ENCODE peak calls at places on chromosomes 2 and 18, in nine cellular contexts. C, A, W, L, T, G, P, X and M are unnamed samples. For H3K9me3, the result is how much of the 10 kb centered on the place peaks cover.

GRCh38 chr2:162074937-162075688 is 1.1 kb upstream of the DPP4 start:
- DNase-seq in C (no peak), A (no peak), W (peak), L (no peak), T (no peak), G (no peak), P (no peak), X (no peak), M (no peak)

GRCh38 chr18:62937065-62937464 is 221.7 kb downstream of the PHLPP1 start:
- DNase-seq in C (no peak), A (no peak), W (no peak), L (no peak), T (peak), G (no peak), P (no peak), X (no peak), M (no peak)

GRCh38 chr2:37610638-37611289 is 60.7 kb downstream of the CDC42EP3 start:
- DNase-seq in C (no peak), A (no peak), W (no peak), L (no peak), T (peak), G (no peak), P (no peak), X (no peak), M (no peak)

GRCh38 chr2:120736202-120736954 is 710 bp downstream of the GLI2 start:
- DNase-seq in C (no peak), A (peak), W (no peak), L (no peak), T (no peak), G (no peak), P (no peak), X (peak), M (peak)

GRCh38 chr18:31508781-31509180 is 10.8 kb downstream of the DSG2 start:
- DNase-seq in C (no peak), A (no peak), W (no peak), L (no peak), T (no peak), G (no peak), P (no peak), X (no peak), M (no peak)

GRCh38 chr18:36388310-36388709 is 90.8 kb downstream of the FHOD3 start:
- DNase-seq in C (no peak), A (no peak), W (no peak), L (no peak), T (no peak), G (no peak), P (no peak), X (no peak), M (no peak)

GRCh38 chr18:44080054-44080453 is 600.6 kb upstream of the SETBP1 start:
- DNase-seq in C (no peak), A (no peak), W (no peak), L (no peak), T (peak), G (no peak), P (no peak), X (no peak), M (no peak)

GRCh38 chr2:9278439-9278838 is 71.8 kb downstream of the ASAP2 start:
- DNase-seq in C (no peak), A (no peak), W (no peak), L (no peak), T (no peak), G (no peak), P (no peak), X (no peak), M (no peak)

GRCh38 chr18:47968721-47969120 is 38.3 kb upstream of the SMAD2 start:
- DNase-seq in C (no peak), A (no peak), W (no peak), L (no peak), T (peak), G (no peak), P (no peak), X (peak), M (no peak)

GRCh38 chr2:239310401-239311061 is 90.3 kb downstream of the HDAC4 start:
- DNase-seq in C (no peak), A (no peak), W (no peak), L (peak), T (no peak), G (no peak), P (no peak), X (no peak), M (no peak)

GRCh38 chr18:75687626-75688025 is 260.1 kb upstream of the SMIM21 start:
- DNase-seq in C (no peak), A (no peak), W (no peak), L (no peak), T (no peak), G (no peak), P (no peak), X (no peak), M (no peak)

GRCh38 chr2:235165631-235166030 is 213.8 kb downstream of the SH3BP4 start:
- DNase-seq in C (no peak), A (no peak), W (no peak), L (no peak), T (no peak), G (no peak), P (no peak), X (no peak), M (no peak)

GRCh38 chr2:232420463-232421188 is 14.0 kb downstream of the ALPG start:
- DNase-seq in C (peak), A (no peak), W (peak), L (peak), T (no peak), G (peak), P (no peak), X (peak), M (no peak)

GRCh38 chr2:165833156-165833555 is 39.1 kb upstream of the GALNT3 start:
- DNase-seq in C (no peak), A (no peak), W (no peak), L (no peak), T (peak), G (no peak), P (no peak), X (no peak), M (no peak)

GRCh38 chr2:182672471-182673165 is 43.4 kb upstream of the DNAJC10 start:
- DNase-seq in C (no peak), A (peak), W (no peak), L (no peak), T (peak), G (peak), P (no peak), X (no peak), M (no peak)

GRCh38 chr2:239597216-239597615 is 196.4 kb upstream of the HDAC4 start:
- DNase-seq in C (no peak), A (no peak), W (no peak), L (peak), T (no peak), G (no peak), P (no peak), X (no peak), M (no peak)

GRCh38 chr2:236691799-236692167 is 122.2 kb downstream of the ACKR3 start:
- DNase-seq in C (no peak), A (no peak), W (no peak), L (no peak), T (no peak), G (no peak), P (no peak), X (no peak), M (peak)

GRCh38 chr18:66632771-66633170 is 28.9 kb upstream of the CDH19 start:
- DNase-seq in C (no peak), A (peak), W (no peak), L (no peak), T (peak), G (no peak), P (no peak), X (no peak), M (no peak)

GRCh38 chr18:78901923-78902794 is 77.5 kb upstream of the SALL3 start:
- DNase-seq in C (no peak), A (no peak), W (no peak), L (peak), T (no peak), G (no peak), P (no peak), X (no peak), M (no peak)

GRCh38 chr2:117019357-117019756 is 795.1 kb upstream of the DDX18 start:
- DNase-seq in C (no peak), A (no peak), W (no peak), L (no peak), T (no peak), G (no peak), P (no peak), X (no peak), M (no peak)

DNA sequence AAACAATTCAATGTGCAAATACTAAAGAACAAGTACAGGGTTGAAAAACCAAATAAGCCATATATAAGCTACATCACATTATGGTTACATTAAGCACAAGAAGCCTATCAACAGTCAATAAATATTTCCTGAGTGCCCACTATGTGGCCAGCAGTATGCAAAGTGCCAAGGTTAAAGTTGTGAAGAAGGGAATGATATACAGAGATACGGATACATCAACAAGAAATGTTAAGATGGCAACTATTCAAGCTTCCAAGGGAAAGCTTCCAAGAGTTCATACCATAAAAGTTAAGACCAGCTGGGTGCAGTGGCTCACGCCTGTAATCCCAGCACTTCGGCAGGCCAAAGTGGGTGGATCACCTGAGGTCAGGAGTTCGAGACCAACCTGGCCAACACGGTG is 14.0 kb downstream of the DYM start:
- DNase-seq in C (no peak), A (no peak), W (no peak), L (no peak), T (no peak), G (no peak), P (no peak), X (no peak), M (no peak)
- H3K9me3 ChIP-seq in C (under half), A (under half), W (under half), L (under half), T (under half), G (under half), P (under half), X (under half), M (under half)

GRCh38 chr2:112916145-112916571 is 5.2 kb downstream of the IL37 start:
- DNase-seq in C (no peak), A (no peak), W (no peak), L (no peak), T (no peak), G (no peak), P (no peak), X (no peak), M (no peak)
- H3K4me3 ChIP-seq in C (no peak), A (no peak), W (no peak), L (no peak), T (no peak), G (no peak), P (no peak), X (no peak), M (no peak)

GRCh38 chr18:60130289-60130688 is 230.5 kb downstream of the PMAIP1 start:
- DNase-seq in C (no peak), A (no peak), W (no peak), L (no peak), T (no peak), G (no peak), P (no peak), X (peak), M (no peak)
- H3K9me3 ChIP-seq in C (under half), A (under half), W (under half), L (under half), T (under half), G (under half), P (under half), X (under half), M (under half)

GRCh38 chr2:127694986-127695385 is 6.3 kb upstream of the SFT2D3 start:
- DNase-seq in C (no peak), A (no peak), W (no peak), L (no peak), T (peak), G (no peak), P (no peak), X (no peak), M (no peak)
- H3K4me3 ChIP-seq in C (no peak), A (no peak), W (no peak), L (no peak), T (peak), G (no peak), P (peak), X (peak), M (no peak)

GRCh38 chr2:240636563-240637115 is 11.4 kb downstream of the GPR35 start:
- DNase-seq in C (no peak), A (no peak), W (no peak), L (peak), T (no peak), G (no peak), P (no peak), X (no peak), M (no peak)

GRCh38 chr2:240637901-240638175 is 12.6 kb downstream of the GPR35 start:
- DNase-seq in C (no peak), A (no peak), W (no peak), L (no peak), T (no peak), G (no peak), P (no peak), X (no peak), M (no peak)

GRCh38 chr2:240637116-240637900 is 12.0 kb downstream of the GPR35 start:
- DNase-seq in C (no peak), A (no peak), W (no peak), L (peak), T (no peak), G (no peak), P (no peak), X (no peak), M (no peak)

GRCh38 chr2:240635116-240635997 is 10.1 kb downstream of the GPR35 start:
- DNase-seq in C (no peak), A (no peak), W (no peak), L (peak), T (no peak), G (no peak), P (no peak), X (no peak), M (no peak)

DNA sequence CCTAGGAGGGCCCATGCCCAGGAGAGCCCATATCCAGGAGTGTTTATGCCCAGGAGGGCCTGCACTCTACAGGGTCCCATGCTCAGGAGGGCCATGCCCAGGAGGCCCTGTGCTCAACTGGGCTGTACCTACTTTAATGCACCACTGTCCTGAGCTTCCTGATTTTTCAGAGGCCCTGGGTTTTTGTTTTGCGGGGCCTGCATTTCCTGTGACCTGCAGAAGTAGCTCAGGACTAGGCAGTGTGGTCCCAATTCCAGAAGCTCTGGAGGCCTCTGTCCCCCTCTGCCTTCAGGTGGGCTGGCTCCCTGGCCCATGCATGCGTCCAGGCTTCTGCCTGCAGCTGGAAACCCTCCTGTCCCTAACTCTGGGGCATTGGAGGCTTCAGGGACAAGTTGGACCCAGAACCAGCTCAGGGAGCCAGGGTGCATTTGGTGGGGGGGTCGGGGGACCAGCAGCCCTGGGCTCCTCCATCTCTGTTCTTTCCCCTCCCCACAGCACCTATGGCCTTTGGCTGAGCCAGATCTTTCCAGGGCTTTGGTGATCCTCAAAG is 10.8 kb downstream of the GPR35 start:
- DNase-seq in C (no peak), A (no peak), W (no peak), L (peak), T (no peak), G (no peak), P (no peak), X (no peak), M (no peak)
- H3K9me3 ChIP-seq in C (under half), A (under half), W (under half), L (under half), T (under half), G (under half), P (under half), X (under half), M (under half)

GRCh38 chr2:176687350-176687749 is 418.1 kb downstream of the MTX2 start:
- DNase-seq in C (no peak), A (no peak), W (no peak), L (no peak), T (no peak), G (no peak), P (no peak), X (no peak), M (no peak)
- H3K4me3 ChIP-seq in C (no peak), A (no peak), W (no peak), L (no peak), T (no peak), G (no peak), P (no peak), X (no peak), M (no peak)